ENCODE peak calls at places on chromosome 6, in five cellular contexts. N, R, T, M and K are unnamed samples.

GRCh38 chr6:8170754-8171153 is 68.4 kb upstream of the EEF1E1 start:
- DNase-seq in N (no peak), R (no peak), T (no peak), M (no peak), K (no peak)

GRCh38 chr6:131831392-131831791 is 23.6 kb downstream of the ENPP1 start:
- DNase-seq in N (no peak), R (no peak), T (peak; percentile 70), M (no peak), K (peak; percentile 64)

GRCh38 chr6:137728386-137729349 is 138.4 kb upstream of the TNFAIP3 start:
- DNase-seq in N (no peak), R (peak; percentile 33), T (peak; percentile 83), M (peak; percentile 36), K (peak; percentile 95)

GRCh38 chr6:169640347-169640972 is 61.4 kb downstream of the WDR27 start:
- DNase-seq in N (no peak), R (no peak), T (no peak), M (no peak), K (peak; percentile 67)

GRCh38 chr6:487956-488355 is 96.4 kb downstream of the IRF4 start:
- DNase-seq in N (no peak), R (no peak), T (no peak), M (no peak), K (no peak)

GRCh38 chr6:53280207-53280606 is 68.5 kb downstream of the ELOVL5 start:
- DNase-seq in N (no peak), R (no peak), T (no peak), M (no peak), K (no peak)

GRCh38 chr6:14001329-14002012 is 76.7 kb downstream of the RNF182 start:
- DNase-seq in N (peak; percentile 95), R (no peak), T (peak; percentile 100), M (no peak), K (peak; percentile 98)

GRCh38 chr6:154488276-154488627 is 22.2 kb downstream of the CNKSR3 start:
- DNase-seq in N (no peak), R (no peak), T (peak; percentile 57), M (no peak), K (peak; percentile 47)

GRCh38 chr6:87763276-87763675 is 61.2 kb upstream of the AKIRIN2 start:
- DNase-seq in N (no peak), R (no peak), T (no peak), M (no peak), K (no peak)

GRCh38 chr6:6997282-6998193 is 110.2 kb upstream of the RREB1 start:
- DNase-seq in N (no peak), R (no peak), T (no peak), M (no peak), K (no peak)

GRCh38 chr6:47455533-47456209 is 21.9 kb upstream of the CD2AP start:
- DNase-seq in N (no peak), R (peak; percentile 80), T (peak; percentile 9), M (no peak), K (no peak)

GRCh38 chr6:14826456-14826855 is 419.4 kb upstream of the JARID2 start:
- DNase-seq in N (no peak), R (no peak), T (no peak), M (no peak), K (no peak)

GRCh38 chr6:137218473-137218916 is 690 bp downstream of the IFNGR1 start:
- DNase-seq in N (no peak), R (peak; percentile 65), T (peak; percentile 68), M (peak; percentile 51), K (peak; percentile 66)

GRCh38 chr6:167933847-167934246 is 63.6 kb upstream of the KIF25 start:
- DNase-seq in N (no peak), R (no peak), T (no peak), M (no peak), K (no peak)

GRCh38 chr6:82987416-82987815 is 78.2 kb downstream of the UBE3D start:
- DNase-seq in N (no peak), R (no peak), T (no peak), M (no peak), K (peak; percentile 74)

GRCh38 chr6:82984720-82985119 is 80.9 kb downstream of the UBE3D start:
- DNase-seq in N (no peak), R (no peak), T (no peak), M (no peak), K (no peak)

GRCh38 chr6:82988904-82989303 is 76.7 kb downstream of the UBE3D start:
- DNase-seq in N (no peak), R (no peak), T (peak; percentile 55), M (no peak), K (no peak)

GRCh38 chr6:82989891-82990290 is 75.8 kb downstream of the UBE3D start:
- DNase-seq in N (no peak), R (no peak), T (no peak), M (no peak), K (peak; percentile 68)

DNA sequence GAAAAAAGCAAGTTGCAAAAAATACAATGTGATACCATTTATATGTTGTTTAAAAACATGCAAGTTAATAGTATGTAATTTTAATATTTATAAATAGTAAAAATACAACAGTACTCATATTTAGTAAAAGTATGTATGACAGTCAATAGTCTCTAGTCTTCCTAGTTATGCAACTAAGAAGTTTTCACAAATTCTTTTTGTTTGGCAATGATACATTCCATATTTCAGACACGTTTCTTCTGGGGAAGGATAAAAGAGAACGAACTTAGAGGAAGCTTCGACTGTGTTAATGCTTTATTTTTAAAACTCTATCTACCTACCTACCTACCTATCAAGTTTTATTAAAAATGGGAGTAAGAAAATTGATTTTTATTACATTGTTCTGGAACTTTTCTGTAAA is 77.7 kb downstream of the UBE3D start:
- DNase-seq in N (no peak), R (no peak), T (no peak), M (no peak), K (peak; percentile 59)
- H3K4me3 ChIP-seq in N (no peak overlapping the region), R (no peak overlapping the region), T (no peak overlapping the region), M (no peak overlapping the region), K (no peak overlapping the region)

GRCh38 chr6:122098091-122098769 is 301.2 kb upstream of the HSF2 start:
- DNase-seq in N (no peak), R (no peak), T (peak; percentile 6), M (no peak), K (no peak)

DNA sequence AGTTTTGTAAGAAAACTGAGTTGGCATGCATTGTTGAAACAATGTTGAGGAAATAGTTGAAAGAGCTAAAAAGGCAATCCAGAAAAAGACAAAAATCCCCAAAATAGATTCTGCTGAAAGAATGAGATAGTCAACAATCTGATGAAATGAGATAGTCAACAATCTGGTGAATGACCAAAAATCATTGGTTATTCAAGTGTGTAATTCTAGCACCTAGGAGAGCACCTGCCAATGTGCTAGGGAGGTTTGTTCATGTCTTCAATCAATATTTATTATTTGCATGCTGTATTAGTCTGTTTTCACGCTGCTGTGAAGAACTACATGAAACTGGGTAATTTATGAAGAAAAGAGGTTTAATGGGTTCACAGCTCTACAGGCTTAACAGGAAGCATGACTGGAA is 307.1 kb upstream of the HSF2 start:
- DNase-seq in N (no peak), R (no peak), T (no peak), M (no peak), K (no peak)
- TF ChIP-seq CTCF in N (no peak), R (no peak), T (no peak), M (no peak), K (no peak)

DNA sequence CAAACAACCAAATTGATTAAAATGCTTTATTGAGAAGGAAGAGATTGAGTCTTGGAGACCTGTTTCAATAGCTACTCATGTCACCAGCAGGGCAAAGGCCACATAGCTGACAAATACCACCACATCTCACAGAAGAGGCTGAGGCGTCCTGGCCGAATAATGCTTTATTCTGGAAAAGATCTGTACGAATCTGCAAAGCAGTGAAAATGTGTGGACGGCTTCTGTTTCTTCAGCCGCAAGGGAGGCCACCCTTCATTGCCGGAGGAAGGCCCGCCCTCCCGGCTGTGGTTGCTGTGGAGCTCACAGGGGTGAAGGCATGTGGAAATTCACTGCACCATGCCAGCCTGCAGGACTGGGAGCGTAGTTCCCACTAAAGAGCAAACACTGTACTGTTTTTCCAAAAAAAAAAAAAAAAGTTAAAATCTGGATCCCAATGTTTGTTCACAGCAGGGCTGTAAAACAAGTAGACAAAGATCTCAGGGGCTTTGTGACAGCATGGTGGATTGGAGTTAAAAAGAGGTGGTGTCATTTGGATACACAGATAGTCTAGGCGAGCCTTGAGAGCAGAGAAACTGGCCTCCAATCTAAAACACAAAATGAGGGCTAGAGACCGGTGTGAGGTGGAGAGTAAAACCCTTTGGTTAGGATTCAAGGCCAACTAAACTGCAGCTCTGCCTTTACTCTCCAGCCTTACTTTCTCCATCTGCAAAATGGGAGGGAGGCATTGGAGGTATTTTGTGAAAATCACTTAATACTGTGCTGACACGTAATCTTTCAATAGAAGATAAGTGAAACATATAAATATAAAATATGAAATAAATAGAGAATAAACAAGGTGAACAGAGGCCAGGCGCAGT is 89.4 kb upstream of the QKI start:
- DNase-seq in N (no peak), R (peak; percentile 30), T (peak; percentile 63), M (no peak), K (peak; percentile 53)
- H3K4me3 ChIP-seq in N (no peak overlapping the region), R (no peak overlapping the region), T (no peak overlapping the region), M (no peak overlapping the region), K (no peak overlapping the region)

GRCh38 chr6:108958900-108959770 is 110.9 kb downstream of the ARMC2 start:
- DNase-seq in N (no peak), R (no peak), T (no peak), M (no peak), K (no peak)
- TF ChIP-seq CTCF in N (no peak), R (no peak), T (no peak), M (no peak), K (no peak)

GRCh38 chr6:10426781-10427279 is 12.0 kb upstream of the TFAP2A start:
- DNase-seq in N (no peak), R (no peak), T (no peak), M (no peak), K (no peak)

GRCh38 chr6:10422282-10423034 is 7.6 kb upstream of the TFAP2A start:
- DNase-seq in N (no peak), R (no peak), T (no peak), M (no peak), K (no peak)

GRCh38 chr6:10424005-10424404 is 9.1 kb upstream of the TFAP2A start:
- DNase-seq in N (no peak), R (no peak), T (no peak), M (no peak), K (no peak)

GRCh38 chr6:10425973-10426780 is 11.3 kb upstream of the TFAP2A start:
- DNase-seq in N (no peak), R (peak; percentile 36), T (peak; percentile 34), M (no peak), K (peak; percentile 44)

DNA sequence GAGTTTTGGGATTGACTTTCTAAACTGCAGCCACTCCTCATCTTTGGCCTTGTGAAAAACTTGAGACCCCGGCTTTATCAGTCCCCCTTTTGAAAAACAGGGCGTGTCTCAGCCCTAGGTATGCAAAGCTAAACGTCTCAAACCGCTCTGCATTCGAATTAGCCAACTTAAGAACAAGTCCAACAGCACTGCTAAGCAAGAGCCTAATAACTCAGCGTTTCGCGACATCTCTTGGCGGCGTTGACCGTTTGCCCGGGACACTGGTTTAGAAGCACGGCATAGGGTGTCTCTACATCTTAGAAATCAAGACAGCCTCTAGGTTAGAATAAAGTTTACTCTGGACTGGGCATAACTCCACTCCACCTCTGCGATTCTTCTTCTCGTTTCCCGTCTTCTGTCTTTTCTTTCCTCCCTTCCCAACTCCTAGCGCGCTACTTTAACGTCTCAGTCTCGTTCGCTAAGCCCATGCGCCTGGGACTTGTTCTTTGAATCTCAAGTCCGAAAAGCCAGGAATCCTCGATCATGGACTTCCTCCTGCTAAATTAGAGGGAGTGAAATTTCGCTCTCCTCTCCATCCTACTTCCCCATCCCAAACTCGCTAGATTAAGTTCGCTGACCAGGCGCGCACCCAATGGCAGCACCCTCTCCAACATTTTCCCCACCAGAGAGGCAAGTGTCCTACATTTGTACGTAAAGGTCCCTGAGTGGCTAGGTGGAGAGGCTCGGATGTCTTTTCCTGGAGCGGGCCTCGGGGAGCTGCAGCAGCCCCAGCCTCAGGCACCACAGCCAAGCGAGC is 10.5 kb upstream of the TFAP2A start:
- DNase-seq in N (no peak), R (no peak), T (peak; percentile 21), M (no peak), K (no peak)
- H3K4me3 ChIP-seq in N (no peak overlapping the region), R (no peak overlapping the region), T (peak overlapping the region; percentile 51), M (peak overlapping the region; percentile 39), K (peak overlapping the region; percentile 58)